ENCODE peak calls at places on chromosomes 12 and 14, in ten cellular contexts. One of them, this sample, is unnamed.

GRCh38 chr12:131537267-131537920 is 173.5 kb upstream of the SFSWAP start:
- DNase-seq in HepG2: no peak
- DNase-seq in cardiac muscle cell: no peak
- DNase-seq in OCI-LY7: no peak
- DNase-seq in BE2C: no peak
- DNase-seq in left ventricle myocardium inferior: no peak
- DNase-seq in neural progenitor cell: no peak
- DNase-seq in AG09319: no peak
- DNase-seq in choroid plexus epithelial cell: no peak
- DNase-seq in ovary: no peak
- DNase-seq in this sample: no peak

GRCh38 chr12:6696690-6697583 is 3.7 kb downstream of the PIANP start:
- DNase-seq in HepG2: no peak
- DNase-seq in cardiac muscle cell: no peak
- DNase-seq in OCI-LY7: peak
- DNase-seq in BE2C: no peak
- DNase-seq in left ventricle myocardium inferior: no peak
- DNase-seq in neural progenitor cell: no peak
- DNase-seq in AG09319: no peak
- DNase-seq in choroid plexus epithelial cell: no peak
- DNase-seq in ovary: no peak
- DNase-seq in this sample: no peak

GRCh38 chr12:111585619-111586135 is 13.4 kb downstream of the ATXN2 start:
- DNase-seq in HepG2: no peak
- DNase-seq in cardiac muscle cell: peak
- DNase-seq in OCI-LY7: no peak
- DNase-seq in BE2C: no peak
- DNase-seq in left ventricle myocardium inferior: no peak
- DNase-seq in neural progenitor cell: no peak
- DNase-seq in AG09319: no peak
- DNase-seq in choroid plexus epithelial cell: no peak
- DNase-seq in ovary: no peak
- DNase-seq in this sample: no peak

GRCh38 chr12:127957001-127957660 is 309.8 kb upstream of the TMEM132C start:
- DNase-seq in HepG2: no peak
- DNase-seq in cardiac muscle cell: no peak
- DNase-seq in OCI-LY7: no peak
- DNase-seq in BE2C: no peak
- DNase-seq in left ventricle myocardium inferior: no peak
- DNase-seq in neural progenitor cell: no peak
- DNase-seq in AG09319: no peak
- DNase-seq in choroid plexus epithelial cell: no peak
- DNase-seq in ovary: no peak
- DNase-seq in this sample: no peak

GRCh38 chr12:110816761-110817160 is 30.0 kb upstream of the CCDC63 start:
- DNase-seq in HepG2: no peak
- DNase-seq in cardiac muscle cell: no peak
- DNase-seq in OCI-LY7: no peak
- DNase-seq in BE2C: no peak
- DNase-seq in left ventricle myocardium inferior: no peak
- DNase-seq in neural progenitor cell: no peak
- DNase-seq in AG09319: no peak
- DNase-seq in choroid plexus epithelial cell: no peak
- DNase-seq in ovary: no peak
- DNase-seq in this sample: no peak

GRCh38 chr14:95527392-95528002 is 7.4 kb upstream of the GLRX5 start:
- DNase-seq in HepG2: peak
- DNase-seq in cardiac muscle cell: peak
- DNase-seq in OCI-LY7: peak
- DNase-seq in BE2C: peak
- DNase-seq in left ventricle myocardium inferior: no peak
- DNase-seq in neural progenitor cell: peak
- DNase-seq in AG09319: peak
- DNase-seq in choroid plexus epithelial cell: peak
- DNase-seq in ovary: peak
- DNase-seq in this sample: peak

GRCh38 chr12:96194901-96195844 is 998 bp downstream of the ELK3 start:
- DNase-seq in HepG2: no peak
- DNase-seq in cardiac muscle cell: peak
- DNase-seq in OCI-LY7: peak
- DNase-seq in BE2C: peak
- DNase-seq in left ventricle myocardium inferior: peak
- DNase-seq in neural progenitor cell: peak
- DNase-seq in AG09319: no peak
- DNase-seq in choroid plexus epithelial cell: peak
- DNase-seq in ovary: peak
- DNase-seq in this sample: peak

GRCh38 chr14:76516884-76517283 is 140.9 kb downstream of the ESRRB start:
- DNase-seq in HepG2: no peak
- DNase-seq in cardiac muscle cell: no peak
- DNase-seq in OCI-LY7: no peak
- DNase-seq in BE2C: no peak
- DNase-seq in left ventricle myocardium inferior: no peak
- DNase-seq in neural progenitor cell: no peak
- DNase-seq in AG09319: no peak
- DNase-seq in choroid plexus epithelial cell: no peak
- DNase-seq in ovary: no peak
- DNase-seq in this sample: no peak

GRCh38 chr12:127888948-127889347 is 378.0 kb upstream of the TMEM132C start:
- DNase-seq in HepG2: no peak
- DNase-seq in cardiac muscle cell: no peak
- DNase-seq in OCI-LY7: no peak
- DNase-seq in BE2C: no peak
- DNase-seq in left ventricle myocardium inferior: no peak
- DNase-seq in neural progenitor cell: no peak
- DNase-seq in AG09319: no peak
- DNase-seq in choroid plexus epithelial cell: no peak
- DNase-seq in ovary: no peak
- DNase-seq in this sample: no peak

GRCh38 chr14:23631702-23632460 is 4.3 kb upstream of the DHRS2 start:
- DNase-seq in HepG2: peak
- DNase-seq in cardiac muscle cell: peak
- DNase-seq in OCI-LY7: peak
- DNase-seq in BE2C: peak
- DNase-seq in left ventricle myocardium inferior: peak
- DNase-seq in neural progenitor cell: peak
- DNase-seq in AG09319: peak
- DNase-seq in choroid plexus epithelial cell: peak
- DNase-seq in ovary: peak
- DNase-seq in this sample: peak

GRCh38 chr12:44003721-44004120 is 167.8 kb downstream of the TMEM117 start:
- DNase-seq in HepG2: no peak
- DNase-seq in cardiac muscle cell: no peak
- DNase-seq in OCI-LY7: no peak
- DNase-seq in BE2C: no peak
- DNase-seq in left ventricle myocardium inferior: no peak
- DNase-seq in neural progenitor cell: no peak
- DNase-seq in AG09319: no peak
- DNase-seq in choroid plexus epithelial cell: no peak
- DNase-seq in ovary: no peak
- DNase-seq in this sample: no peak

GRCh38 chr12:44002607-44003006 is 166.7 kb downstream of the TMEM117 start:
- DNase-seq in HepG2: no peak
- DNase-seq in cardiac muscle cell: no peak
- DNase-seq in OCI-LY7: no peak
- DNase-seq in BE2C: no peak
- DNase-seq in left ventricle myocardium inferior: no peak
- DNase-seq in neural progenitor cell: no peak
- DNase-seq in AG09319: no peak
- DNase-seq in choroid plexus epithelial cell: no peak
- DNase-seq in ovary: no peak
- DNase-seq in this sample: no peak

GRCh38 chr12:44000309-44000952 is 164.6 kb downstream of the TMEM117 start:
- DNase-seq in HepG2: peak
- DNase-seq in cardiac muscle cell: peak
- DNase-seq in OCI-LY7: peak
- DNase-seq in BE2C: peak
- DNase-seq in left ventricle myocardium inferior: no peak
- DNase-seq in neural progenitor cell: peak
- DNase-seq in AG09319: peak
- DNase-seq in choroid plexus epithelial cell: peak
- DNase-seq in ovary: no peak
- DNase-seq in this sample: peak
- TF ChIP-seq CTCF in HepG2: peak
- TF ChIP-seq CTCF in cardiac muscle cell: peak
- TF ChIP-seq CTCF in OCI-LY7: peak
- TF ChIP-seq CTCF in BE2C: peak
- TF ChIP-seq CTCF in left ventricle myocardium inferior: peak
- TF ChIP-seq CTCF in neural progenitor cell: peak
- TF ChIP-seq CTCF in AG09319: peak
- TF ChIP-seq CTCF in choroid plexus epithelial cell: peak
- TF ChIP-seq CTCF in ovary: no peak
- TF ChIP-seq CTCF in this sample: peak

DNA sequence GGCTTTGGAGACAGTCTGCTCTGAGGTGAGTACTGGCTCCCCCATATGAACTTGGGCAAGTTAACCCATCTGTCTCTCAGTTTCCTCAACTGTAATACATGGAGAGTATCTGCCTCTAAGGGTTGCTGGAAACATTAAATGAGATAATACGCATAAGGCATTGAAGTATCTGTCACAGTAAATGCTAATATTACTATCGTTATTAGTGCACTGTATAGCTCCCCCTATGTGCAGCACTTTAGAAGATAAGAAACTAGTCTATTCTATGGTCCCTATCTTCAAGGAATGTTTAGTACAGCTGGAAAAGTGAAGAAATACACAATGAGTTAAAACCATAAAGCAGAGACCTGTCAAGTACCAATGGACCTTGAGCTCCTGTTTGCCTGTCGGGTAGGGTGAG is 51.7 kb upstream of the CFL2 start:
- DNase-seq in HepG2: no peak
- DNase-seq in cardiac muscle cell: no peak
- DNase-seq in OCI-LY7: no peak
- DNase-seq in BE2C: no peak
- DNase-seq in left ventricle myocardium inferior: no peak
- DNase-seq in neural progenitor cell: no peak
- DNase-seq in AG09319: no peak
- DNase-seq in choroid plexus epithelial cell: peak
- DNase-seq in ovary: no peak
- DNase-seq in this sample: no peak
- TF ChIP-seq CTCF in HepG2: peak
- TF ChIP-seq CTCF in cardiac muscle cell: no peak
- TF ChIP-seq CTCF in OCI-LY7: peak
- TF ChIP-seq CTCF in BE2C: peak
- TF ChIP-seq CTCF in left ventricle myocardium inferior: no peak
- TF ChIP-seq CTCF in neural progenitor cell: peak
- TF ChIP-seq CTCF in AG09319: no peak
- TF ChIP-seq CTCF in choroid plexus epithelial cell: peak
- TF ChIP-seq CTCF in ovary: no peak
- TF ChIP-seq CTCF in this sample: no peak

GRCh38 chr14:45715946-45716345 is 462.9 kb upstream of the MIS18BP1 start:
- DNase-seq in HepG2: no peak
- DNase-seq in cardiac muscle cell: no peak
- DNase-seq in OCI-LY7: no peak
- DNase-seq in BE2C: no peak
- DNase-seq in left ventricle myocardium inferior: no peak
- DNase-seq in neural progenitor cell: no peak
- DNase-seq in AG09319: no peak
- DNase-seq in choroid plexus epithelial cell: no peak
- DNase-seq in ovary: no peak
- DNase-seq in this sample: no peak

DNA sequence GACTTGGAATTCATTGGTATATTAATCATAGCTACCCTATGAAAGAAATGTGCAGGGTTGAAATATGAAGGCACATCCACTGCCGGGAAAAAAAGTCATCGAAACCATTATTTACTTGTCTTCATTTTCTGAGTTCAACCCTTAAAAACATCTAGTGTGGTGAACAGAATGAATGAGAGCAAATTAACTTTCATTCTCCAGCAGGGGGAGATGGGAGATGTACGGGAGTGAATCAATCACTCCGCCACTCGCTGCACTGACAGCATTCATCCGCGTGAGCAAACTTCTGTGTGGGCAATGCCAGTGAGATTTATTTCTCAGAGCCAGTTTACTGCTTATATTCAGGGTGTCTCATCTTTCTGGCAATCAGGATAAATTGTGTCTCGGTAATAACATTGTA is 463.5 kb upstream of the MIS18BP1 start:
- DNase-seq in HepG2: peak
- DNase-seq in cardiac muscle cell: no peak
- DNase-seq in OCI-LY7: peak
- DNase-seq in BE2C: peak
- DNase-seq in left ventricle myocardium inferior: no peak
- DNase-seq in neural progenitor cell: peak
- DNase-seq in AG09319: no peak
- DNase-seq in choroid plexus epithelial cell: peak
- DNase-seq in ovary: no peak
- DNase-seq in this sample: no peak
- TF ChIP-seq CTCF in HepG2: no peak
- TF ChIP-seq CTCF in cardiac muscle cell: no peak
- TF ChIP-seq CTCF in OCI-LY7: peak
- TF ChIP-seq CTCF in BE2C: peak
- TF ChIP-seq CTCF in left ventricle myocardium inferior: no peak
- TF ChIP-seq CTCF in neural progenitor cell: peak
- TF ChIP-seq CTCF in AG09319: no peak
- TF ChIP-seq CTCF in choroid plexus epithelial cell: peak
- TF ChIP-seq CTCF in ovary: no peak
- TF ChIP-seq CTCF in this sample: no peak

GRCh38 chr12:100927825-100928224 is 133.2 kb downstream of the ANO4 start:
- DNase-seq in HepG2: no peak
- DNase-seq in cardiac muscle cell: no peak
- DNase-seq in OCI-LY7: no peak
- DNase-seq in BE2C: no peak
- DNase-seq in left ventricle myocardium inferior: no peak
- DNase-seq in neural progenitor cell: no peak
- DNase-seq in AG09319: no peak
- DNase-seq in choroid plexus epithelial cell: peak
- DNase-seq in ovary: no peak
- DNase-seq in this sample: no peak

DNA sequence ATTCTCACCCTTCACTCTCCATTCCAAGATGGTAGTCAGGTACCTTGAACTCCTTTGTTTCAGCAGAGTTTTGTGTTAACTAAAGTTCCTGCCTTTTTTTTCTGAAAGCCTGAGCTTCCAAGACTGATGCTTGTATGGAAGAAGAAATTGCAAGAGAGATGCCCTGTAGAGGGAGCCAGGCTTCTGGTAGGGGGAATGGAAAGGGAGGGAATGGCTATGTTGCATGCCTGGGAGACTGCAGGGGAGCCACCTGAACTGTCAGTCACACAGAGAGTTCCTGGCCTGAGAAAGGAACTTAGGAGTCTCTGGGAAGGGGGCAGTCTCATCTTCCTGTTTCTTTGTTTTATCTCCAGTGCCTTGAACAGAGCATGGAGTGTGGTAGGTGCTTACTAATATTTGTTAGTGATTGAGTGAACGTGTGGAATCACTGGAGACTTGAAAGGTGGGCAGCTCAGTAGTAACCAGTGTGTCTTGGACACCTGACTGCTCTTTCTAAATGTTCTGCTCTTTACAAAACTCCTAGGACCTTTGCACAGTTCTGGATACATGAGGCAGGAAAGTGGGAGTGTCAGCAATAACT is 132.2 kb downstream of the ANO4 start:
- DNase-seq in HepG2: peak
- DNase-seq in cardiac muscle cell: peak
- DNase-seq in OCI-LY7: no peak
- DNase-seq in BE2C: peak
- DNase-seq in left ventricle myocardium inferior: no peak
- DNase-seq in neural progenitor cell: peak
- DNase-seq in AG09319: no peak
- DNase-seq in choroid plexus epithelial cell: peak
- DNase-seq in ovary: no peak
- DNase-seq in this sample: no peak
- TF ChIP-seq CTCF in HepG2: peak
- TF ChIP-seq CTCF in cardiac muscle cell: peak
- TF ChIP-seq CTCF in OCI-LY7: peak
- TF ChIP-seq CTCF in BE2C: peak
- TF ChIP-seq CTCF in left ventricle myocardium inferior: no peak
- TF ChIP-seq CTCF in neural progenitor cell: peak
- TF ChIP-seq CTCF in AG09319: peak
- TF ChIP-seq CTCF in choroid plexus epithelial cell: peak
- TF ChIP-seq CTCF in ovary: no peak
- TF ChIP-seq CTCF in this sample: no peak

GRCh38 chr14:89899917-89900680 is 54.4 kb downstream of the EFCAB11 start:
- DNase-seq in HepG2: peak
- DNase-seq in cardiac muscle cell: peak
- DNase-seq in OCI-LY7: peak
- DNase-seq in BE2C: peak
- DNase-seq in left ventricle myocardium inferior: no peak
- DNase-seq in neural progenitor cell: peak
- DNase-seq in AG09319: no peak
- DNase-seq in choroid plexus epithelial cell: peak
- DNase-seq in ovary: no peak
- DNase-seq in this sample: peak
- TF ChIP-seq CTCF in HepG2: peak
- TF ChIP-seq CTCF in cardiac muscle cell: peak
- TF ChIP-seq CTCF in OCI-LY7: peak
- TF ChIP-seq CTCF in BE2C: peak
- TF ChIP-seq CTCF in left ventricle myocardium inferior: peak
- TF ChIP-seq CTCF in neural progenitor cell: peak
- TF ChIP-seq CTCF in AG09319: peak
- TF ChIP-seq CTCF in choroid plexus epithelial cell: peak
- TF ChIP-seq CTCF in ovary: no peak
- TF ChIP-seq CTCF in this sample: peak

This sample was measured in activated CD8-positive, alpha-beta T cell treated with anti-CD3 and anti-CD28 coated beads for 36 hours.